ENCODE peak calls at places on chromosome 3, in four cellular contexts. One of them, this sample, is unnamed.

GRCh38 chr3:143288944-143289343 is 169.4 kb downstream of the CHST2 start:
- DNase-seq in hepatocyte: no peak
- DNase-seq in hypothalamus: no peak
- DNase-seq in left lung: no peak
- DNase-seq in this sample: no peak

GRCh38 chr3:115469649-115470048 is 153.7 kb upstream of the GAP43 start:
- DNase-seq in hepatocyte: no peak
- DNase-seq in hypothalamus: no peak
- DNase-seq in left lung: no peak
- DNase-seq in this sample: no peak

GRCh38 chr3:42720126-42720525 is 17.5 kb upstream of the HHATL start:
- DNase-seq in hepatocyte: no peak
- DNase-seq in hypothalamus: no peak
- DNase-seq in left lung: no peak
- DNase-seq in this sample: no peak

GRCh38 chr3:172125963-172126403 is 86.6 kb downstream of the FNDC3B start:
- DNase-seq in hepatocyte: peak; percentile 67
- DNase-seq in hypothalamus: no peak
- DNase-seq in left lung: peak; percentile 60
- DNase-seq in this sample: peak; percentile 19

GRCh38 chr3:128201158-128201755 is 48.0 kb downstream of the EEFSEC start:
- DNase-seq in hepatocyte: no peak
- DNase-seq in hypothalamus: no peak
- DNase-seq in left lung: no peak
- DNase-seq in this sample: no peak

GRCh38 chr3:8324727-8325126 is 176.9 kb upstream of the LMCD1 start:
- DNase-seq in hepatocyte: peak; percentile 45
- DNase-seq in hypothalamus: peak; percentile 57
- DNase-seq in left lung: peak; percentile 35
- DNase-seq in this sample: peak; percentile 69

GRCh38 chr3:150391200-150391599 is 16.9 kb upstream of the TSC22D2 start:
- DNase-seq in hepatocyte: no peak
- DNase-seq in hypothalamus: no peak
- DNase-seq in left lung: no peak
- DNase-seq in this sample: no peak

GRCh38 chr3:190701096-190701532 is 161.4 kb downstream of the GMNC start:
- DNase-seq in hepatocyte: peak; percentile 78
- DNase-seq in hypothalamus: no peak
- DNase-seq in left lung: peak; percentile 35
- DNase-seq in this sample: peak; percentile 44

GRCh38 chr3:154901263-154901662 is 178.9 kb upstream of the MME start:
- DNase-seq in hepatocyte: no peak
- DNase-seq in hypothalamus: no peak
- DNase-seq in left lung: no peak
- DNase-seq in this sample: no peak

This sample was measured in activated CD8-positive, alpha-beta T cell treated with anti-CD3 and anti-CD28 coated beads for 36 hours.